ENCODE peak calls at places on chromosomes 1 and 21, in ten cellular contexts. P, F, U, O, J, D, G, Q, A and X are unnamed samples.

GRCh38 chr21:32206631-32207030 is 72.2 kb downstream of the MIS18A start:
- DNase-seq in P (peak; percentile 59), F (no peak), U (no peak), O (no peak), J (no peak), D (no peak), G (no peak), Q (no peak), A (peak; percentile 27), X (no peak)

GRCh38 chr1:185853739-185854138 is 119.5 kb downstream of the HMCN1 start:
- DNase-seq in P (no peak), F (no peak), U (peak; percentile 76), O (no peak), J (peak; percentile 76), D (peak; percentile 81), G (no peak), Q (no peak), A (no peak), X (no peak)

GRCh38 chr1:6603851-6604558 is 1.3 kb upstream of the KLHL21 start:
- DNase-seq in P (no peak), F (peak; percentile 74), U (no peak), O (peak; percentile 33), J (peak; percentile 55), D (peak; percentile 63), G (no peak), Q (no peak), A (peak; percentile 91), X (no peak)

GRCh38 chr1:21570885-21571284 is 61.7 kb downstream of the ALPL start:
- DNase-seq in P (no peak), F (no peak), U (no peak), O (no peak), J (no peak), D (no peak), G (no peak), Q (no peak), A (no peak), X (no peak)

GRCh38 chr1:25541889-25542658 is 1.3 kb upstream of the LDLRAP1 start:
- DNase-seq in P (no peak), F (no peak), U (no peak), O (no peak), J (no peak), D (no peak), G (no peak), Q (no peak), A (no peak), X (no peak)

GRCh38 chr1:179247923-179248322 is 18.4 kb upstream of the ABL2 start:
- DNase-seq in P (peak; percentile 23), F (no peak), U (no peak), O (no peak), J (no peak), D (no peak), G (no peak), Q (no peak), A (no peak), X (no peak)

GRCh38 chr1:71343686-71344416 is 263.0 kb upstream of the ZRANB2 start:
- DNase-seq in P (no peak), F (no peak), U (no peak), O (no peak), J (no peak), D (peak; percentile 74), G (no peak), Q (no peak), A (no peak), X (no peak)

GRCh38 chr1:160346953-160347352 is 3.8 kb downstream of the NCSTN start:
- DNase-seq in P (no peak), F (no peak), U (no peak), O (no peak), J (no peak), D (no peak), G (peak; percentile 73), Q (no peak), A (no peak), X (peak; percentile 69)

GRCh38 chr1:16903054-16903453 is 7.3 kb downstream of the RNU1-2 start:
- DNase-seq in P (no peak), F (no peak), U (peak; percentile 55), O (no peak), J (no peak), D (peak; percentile 57), G (no peak), Q (no peak), A (no peak), X (no peak)

GRCh38 chr1:30788580-30789387 is 31.2 kb upstream of the LAPTM5 start:
- DNase-seq in P (no peak), F (no peak), U (no peak), O (no peak), J (no peak), D (no peak), G (no peak), Q (no peak), A (no peak), X (no peak)

GRCh38 chr1:58755468-58755872 is 28.4 kb downstream of the JUN start:
- DNase-seq in P (peak; percentile 82), F (peak; percentile 78), U (peak; percentile 100), O (no peak), J (peak; percentile 100), D (peak; percentile 99), G (peak; percentile 63), Q (peak; percentile 50), A (peak; percentile 99), X (peak; percentile 44)

GRCh38 chr1:94094466-94095111 is 26.4 kb downstream of the ABCA4 start:
- DNase-seq in P (no peak), F (peak; percentile 42), U (no peak), O (no peak), J (no peak), D (no peak), G (no peak), Q (peak; percentile 32), A (peak; percentile 96), X (no peak)

GRCh38 chr1:224644553-224645154 is 28.5 kb downstream of the CNIH3 start:
- DNase-seq in P (no peak), F (peak; percentile 48), U (no peak), O (peak; percentile 50), J (no peak), D (peak; percentile 55), G (peak; percentile 75), Q (peak; percentile 73), A (peak; percentile 54), X (peak; percentile 75)

GRCh38 chr1:157087030-157087429 is 12.6 kb downstream of the ETV3L start:
- DNase-seq in P (peak; percentile 36), F (no peak), U (no peak), O (no peak), J (no peak), D (no peak), G (no peak), Q (peak; percentile 0), A (no peak), X (no peak)

GRCh38 chr1:46401964-46402626 is 8.0 kb downstream of the FAAH start:
- DNase-seq in P (no peak), F (peak; percentile 90), U (peak; percentile 96), O (peak; percentile 30), J (peak; percentile 64), D (peak; percentile 97), G (no peak), Q (peak; percentile 93), A (peak; percentile 33), X (no peak)

GRCh38 chr1:240528566-240528965 is 83.4 kb downstream of the GREM2 start:
- DNase-seq in P (no peak), F (no peak), U (no peak), O (no peak), J (no peak), D (no peak), G (no peak), Q (no peak), A (no peak), X (no peak)

GRCh38 chr1:173050865-173051264 is at the start of gene TNFSF18:
- DNase-seq in P (no peak), F (no peak), U (no peak), O (no peak), J (no peak), D (peak; percentile 80), G (no peak), Q (no peak), A (peak; percentile 96), X (no peak)

GRCh38 chr1:206833741-206834140 is 31.7 kb upstream of the IL20 start:
- DNase-seq in P (no peak), F (no peak), U (no peak), O (no peak), J (no peak), D (peak; percentile 26), G (no peak), Q (peak; percentile 57), A (no peak), X (no peak)

GRCh38 chr1:99445486-99445885 is 181.2 kb downstream of the PLPPR4 start:
- DNase-seq in P (no peak), F (no peak), U (peak; percentile 78), O (no peak), J (peak; percentile 47), D (no peak), G (no peak), Q (no peak), A (peak; percentile 79), X (no peak)

GRCh38 chr21:42973991-42974831 is at the start of gene PKNOX1:
- DNase-seq in P (peak; percentile 100), F (peak; percentile 99), U (peak; percentile 91), O (peak; percentile 98), J (peak; percentile 94), D (peak; percentile 90), G (peak; percentile 100), Q (peak; percentile 99), A (peak; percentile 98), X (peak; percentile 100)
- TF ChIP-seq CTCF in P (no peak), F (no peak), U (no peak), O (no peak), J (no peak), D (no peak), G (no peak), Q (no peak), A (peak; percentile 5), X (no peak)

GRCh38 chr1:118077331-118078055 is 107.5 kb downstream of the SPAG17 start:
- DNase-seq in P (no peak), F (no peak), U (no peak), O (no peak), J (no peak), D (peak; percentile 54), G (peak; percentile 24), Q (peak; percentile 19), A (peak; percentile 27), X (no peak)
- TF ChIP-seq CTCF in P (peak; percentile 69), F (no peak), U (peak; percentile 59), O (peak; percentile 71), J (peak; percentile 48), D (peak; percentile 23), G (peak; percentile 8), Q (peak; percentile 24), A (peak; percentile 25), X (no peak)

DNA sequence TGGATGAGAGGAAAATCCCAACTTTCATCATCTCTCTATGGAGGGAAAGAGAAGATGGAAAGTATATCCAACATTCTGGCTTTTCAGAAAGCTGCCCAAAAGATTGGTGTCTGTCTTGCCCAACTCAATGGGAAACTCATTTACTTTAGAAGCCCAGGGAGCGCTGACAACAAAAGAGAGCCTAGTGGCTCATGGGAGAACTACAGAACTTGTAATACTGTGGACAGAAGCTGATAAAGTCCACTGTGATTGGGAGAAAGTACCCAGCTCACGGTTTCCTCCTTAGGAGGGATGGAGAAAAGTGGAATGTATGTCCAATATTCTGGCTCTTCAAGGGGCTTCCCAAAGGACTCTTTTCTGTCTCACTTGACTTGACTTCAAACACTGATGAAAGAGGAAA is 66.0 kb downstream of the RGS21 start:
- DNase-seq in P (no peak), F (no peak), U (no peak), O (no peak), J (no peak), D (no peak), G (no peak), Q (no peak), A (no peak), X (no peak)
- TF ChIP-seq CTCF in P (no peak), F (no peak), U (no peak), O (no peak), J (no peak), D (no peak), G (no peak), Q (no peak), A (no peak), X (no peak)

GRCh38 chr1:113244134-113244820 is 146.0 kb upstream of the MAGI3 start:
- DNase-seq in P (no peak), F (no peak), U (no peak), O (no peak), J (no peak), D (no peak), G (no peak), Q (no peak), A (no peak), X (no peak)
- TF ChIP-seq CTCF in P (no peak), F (no peak), U (no peak), O (no peak), J (no peak), D (no peak), G (no peak), Q (no peak), A (no peak), X (no peak)